ENCODE peak calls at places on chromosomes 7 and 10, in four cellular contexts. Y, X, V and K are unnamed samples.

GRCh38 chr7:75866497-75867389 is 12.1 kb upstream of the RHBDD2 start:
- DNase-seq in X (peak; percentile 80), Y (peak; percentile 73), V (no peak), K (peak; percentile 86)

GRCh38 chr10:119654540-119654939 is 3.4 kb downstream of the BAG3 start:
- DNase-seq in X (no peak), V (no peak), Y (no peak), K (no peak)

GRCh38 chr7:30594055-30594539 is 581 bp upstream of the GARS1 start:
- DNase-seq in X (peak; percentile 39), V (peak; percentile 23), Y (peak; percentile 53), K (peak; percentile 78)

GRCh38 chr7:140062118-140062527 is 628 bp downstream of the PARP12 start:
- DNase-seq in X (peak; percentile 74), Y (peak; percentile 38), V (no peak), K (no peak)

GRCh38 chr7:69232445-69233376 is 365.6 kb upstream of the AUTS2 start:
- DNase-seq in V (no peak), X (no peak), Y (peak; percentile 68), K (no peak)

GRCh38 chr10:122269097-122269687 is 1.9 kb upstream of the BTBD16 start:
- DNase-seq in V (no peak), Y (no peak), X (no peak), K (no peak)

GRCh38 chr10:5961405-5962100 is 15.8 kb downstream of the IL15RA start:
- DNase-seq in Y (no peak), V (no peak), X (no peak), K (no peak)

GRCh38 chr7:52017802-52018679 is 701.4 kb upstream of the COBL start:
- DNase-seq in V (no peak), X (peak; percentile 38), Y (peak; percentile 85), K (peak; percentile 13)

GRCh38 chr10:23151071-23151470 is 41.0 kb upstream of the PTF1A start:
- DNase-seq in Y (no peak), V (no peak), X (no peak), K (no peak)

GRCh38 chr7:79290841-79291497 is 162.5 kb downstream of the MAGI2 start:
- DNase-seq in X (no peak), Y (no peak), V (no peak), K (no peak)

GRCh38 chr7:135160098-135160857 is 10.2 kb downstream of the CYREN start:
- DNase-seq in V (no peak), X (peak; percentile 53), Y (no peak), K (no peak)

GRCh38 chr10:119501690-119502089 is 40.8 kb downstream of the RGS10 start:
- DNase-seq in V (no peak), X (no peak), Y (no peak), K (no peak)

GRCh38 chr10:58704226-58705200 is 191.8 kb downstream of the BICC1 start:
- DNase-seq in V (no peak), Y (no peak), X (no peak), K (no peak)

GRCh38 chr7:28174901-28175661 is 5.5 kb downstream of the JAZF1 start:
- DNase-seq in V (no peak), X (no peak), Y (no peak), K (no peak)

GRCh38 chr10:784377-784758 is 94.9 kb upstream of the DIP2C start:
- DNase-seq in V (no peak), X (no peak), Y (peak; percentile 46), K (no peak)

GRCh38 chr7:22582860-22583640 is 83.1 kb upstream of the STEAP1B start:
- DNase-seq in Y (no peak), V (no peak), X (no peak), K (no peak)

GRCh38 chr10:75959209-75959608 is 527.8 kb downstream of the LRMDA start:
- DNase-seq in Y (no peak), X (no peak), V (no peak), K (no peak)
- TF ChIP-seq USF1 in Y (no peak), X (no peak), V (no peak), K (no peak)

GRCh38 chr7:48140001-48140681 is 31.1 kb upstream of the ABCA13 start:
- DNase-seq in Y (no peak), V (no peak), X (no peak), K (no peak)

GRCh38 chr7:48144291-48144768 is 26.9 kb upstream of the ABCA13 start:
- DNase-seq in X (no peak), V (no peak), Y (no peak), K (no peak)

GRCh38 chr7:48141551-48141950 is 29.7 kb upstream of the ABCA13 start:
- DNase-seq in X (no peak), Y (no peak), V (no peak), K (no peak)

GRCh38 chr7:48139461-48139860 is 31.8 kb upstream of the ABCA13 start:
- DNase-seq in Y (peak; percentile 44), V (no peak), X (no peak), K (no peak)
- TF ChIP-seq CTCF in Y (no peak), V (no peak), X (peak; percentile 31), K (peak; percentile 58)

GRCh38 chr10:82429302-82429701 is 554.3 kb downstream of the NRG3 start:
- DNase-seq in Y (no peak), X (no peak), V (no peak), K (no peak)
- TF ChIP-seq USF1 in Y (no peak), X (no peak), V (no peak), K (no peak)

GRCh38 chr10:81473755-81474154 is 401.2 kb upstream of the NRG3 start:
- DNase-seq in X (no peak), Y (no peak), V (no peak), K (no peak)

DNA sequence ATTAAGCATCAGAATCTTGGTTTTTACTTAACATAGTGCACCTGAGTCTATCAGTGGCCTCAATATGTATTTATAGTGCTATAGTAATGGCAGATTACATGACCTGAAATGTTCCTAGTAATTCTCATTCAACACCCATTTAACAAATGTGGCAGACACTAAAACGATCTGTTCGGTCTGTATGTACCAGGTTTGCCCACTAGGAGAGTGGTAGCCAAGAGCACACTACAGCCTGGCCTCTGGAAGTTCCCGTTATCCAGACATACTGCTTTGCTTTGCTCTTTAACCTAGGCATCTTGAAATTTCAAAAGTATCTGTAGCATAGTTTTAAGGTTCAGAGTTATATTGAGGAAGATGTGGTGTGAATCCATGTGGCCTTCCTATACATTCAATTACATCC is 395.7 kb upstream of the NRG3 start:
- DNase-seq in X (no peak), Y (no peak), V (no peak), K (no peak)
- TF ChIP-seq CTCF in X (no peak), Y (peak; percentile 30), V (no peak), K (no peak)

GRCh38 chr10:128418819-128419218 is 292.6 kb upstream of the MKI67 start:
- DNase-seq in X (no peak), Y (no peak), V (no peak), K (no peak)

GRCh38 chr10:128420623-128421022 is 294.4 kb upstream of the MKI67 start:
- DNase-seq in V (no peak), Y (no peak), X (no peak), K (no peak)

GRCh38 chr10:128421731-128422130 is 295.5 kb upstream of the MKI67 start:
- DNase-seq in Y (no peak), X (no peak), V (no peak), K (no peak)

GRCh38 chr10:128417776-128418175 is 291.6 kb upstream of the MKI67 start:
- DNase-seq in X (no peak), Y (no peak), V (no peak), K (no peak)

DNA sequence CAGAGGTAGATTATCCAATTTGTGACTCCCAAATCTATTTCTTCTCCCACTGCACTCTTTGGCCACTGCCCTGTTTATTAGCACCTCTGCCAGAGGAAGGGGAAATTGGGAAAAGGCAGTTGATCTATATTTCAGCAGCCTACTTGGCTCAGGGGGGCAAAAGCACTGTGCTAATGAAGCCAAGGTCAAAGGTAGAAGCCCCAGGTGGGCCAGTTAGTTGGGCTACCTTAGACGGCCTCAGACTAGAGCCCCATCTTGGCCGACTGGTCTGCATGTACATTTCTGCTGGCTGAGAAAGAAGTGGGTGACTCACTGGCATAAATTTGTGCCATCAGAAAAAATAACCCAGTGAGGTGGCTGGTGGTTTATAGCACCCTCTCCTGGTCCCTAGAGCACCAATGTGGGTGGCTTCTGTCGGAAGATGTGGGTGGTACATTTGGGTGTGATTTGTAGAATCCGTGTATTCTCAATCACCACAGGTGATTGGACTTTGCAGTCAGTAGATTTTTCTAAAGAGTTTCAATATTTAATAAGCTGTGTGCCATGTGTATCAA is 293.3 kb upstream of the MKI67 start:
- DNase-seq in X (no peak), Y (no peak), V (no peak), K (no peak)
- TF ChIP-seq USF1 in X (no peak), Y (no peak), V (no peak), K (no peak)

GRCh38 chr10:17409170-17409733 is 45.1 kb downstream of the ST8SIA6 start:
- DNase-seq in V (no peak), Y (no peak), X (no peak), K (no peak)
- TF ChIP-seq CTCF in V (peak; percentile 40), Y (peak; percentile 20), X (peak; percentile 47), K (peak; percentile 60)

GRCh38 chr10:16910795-16911164 is 93.6 kb upstream of the RSU1 start:
- DNase-seq in V (no peak), Y (no peak), X (no peak), K (no peak)
- TF ChIP-seq USF1 in V (no peak), Y (no peak), X (no peak), K (no peak)

DNA sequence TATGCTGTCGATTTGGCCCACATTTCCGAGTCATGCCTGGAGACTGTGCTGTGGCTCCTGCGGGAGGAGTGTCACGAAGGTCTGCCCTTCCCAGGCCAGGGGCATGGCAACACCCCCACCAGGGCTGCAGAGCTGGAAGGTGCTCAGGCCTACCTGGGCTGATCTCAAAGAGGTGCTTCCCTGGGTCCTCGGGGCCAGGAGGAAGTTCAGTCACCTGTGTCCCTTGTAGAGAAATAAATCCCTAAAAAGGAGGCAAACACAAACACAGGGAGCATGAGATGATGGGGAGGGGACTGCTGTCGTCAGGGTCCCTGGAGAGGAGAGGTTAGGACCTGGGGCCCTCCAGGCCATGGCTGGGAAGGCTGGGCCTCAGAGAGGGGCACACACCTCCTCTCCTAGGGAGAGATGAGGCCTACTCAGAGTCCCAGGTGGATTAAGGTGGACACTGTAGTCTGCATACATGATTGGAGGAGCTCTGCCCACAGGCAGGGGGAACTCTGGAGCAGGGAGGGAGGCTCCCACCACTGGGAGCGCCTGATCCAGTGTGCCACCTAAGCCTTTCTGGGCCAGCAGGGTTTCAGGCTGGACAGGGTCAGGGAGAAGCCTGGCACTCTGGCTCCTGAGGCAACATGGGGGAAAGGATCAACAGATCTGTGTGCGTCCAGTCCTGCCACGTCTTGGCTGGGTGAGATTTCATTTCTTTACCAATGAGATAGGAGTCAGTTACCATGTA is 49.4 kb downstream of the ARHGAP22 start:
- DNase-seq in Y (no peak), X (no peak), V (no peak), K (no peak)
- TF ChIP-seq CTCF in Y (no peak), X (no peak), V (no peak), K (no peak)

GRCh38 chr7:13104128-13104527 is 416.7 kb downstream of the ARL4A start:
- DNase-seq in V (no peak), Y (no peak), X (no peak), K (no peak)
- TF ChIP-seq USF1 in V (no peak), Y (no peak), X (no peak), K (no peak)

GRCh38 chr7:155467846-155468821 is 10.2 kb downstream of the EN2 start:
- DNase-seq in X (no peak), V (no peak), Y (peak; percentile 65), K (peak; percentile 48)

GRCh38 chr7:155465761-155466141 is 7.8 kb downstream of the EN2 start:
- DNase-seq in V (no peak), Y (no peak), X (no peak), K (peak; percentile 9)

GRCh38 chr7:155466142-155466813 is 8.3 kb downstream of the EN2 start:
- DNase-seq in Y (no peak), V (no peak), X (no peak), K (peak; percentile 55)

GRCh38 chr7:155464948-155465739 is 7.2 kb downstream of the EN2 start:
- DNase-seq in X (no peak), Y (no peak), V (no peak), K (peak; percentile 50)

GRCh38 chr7:155466814-155467675 is 9.1 kb downstream of the EN2 start:
- DNase-seq in V (no peak), Y (peak; percentile 86), X (no peak), K (peak; percentile 87)
- TF ChIP-seq CTCF in V (no peak), Y (no peak), X (no peak), K (peak; percentile 29)